ENCODE peak calls at places on chromosomes 5 and 9, in ten cellular contexts. Z is ovary; V is GM13977; X is GM13976; J is CD4-positive, alpha-beta T cell; O is H1; Q is NB4; Y is prostate gland; L is A549; F is natural killer cell. R is an unnamed sample.

GRCh38 chr5:82517544-82517943 is 239.4 kb upstream of the RPS23 start:
- DNase-seq in J (no peak), V (no peak), L (no peak), Z (no peak), Y (no peak), O (no peak), X (no peak), Q (no peak), F (no peak), R (no peak)

GRCh38 chr5:73119492-73120157 is 750 bp upstream of the TMEM171 start:
- DNase-seq in Z (no peak), J (no peak), Y (no peak), L (no peak), F (no peak), O (peak; percentile 74), X (no peak), Q (no peak), V (no peak), R (no peak)

GRCh38 chr9:35415769-35416427 is 74.0 kb upstream of the RUSC2 start:
- DNase-seq in Y (no peak), Z (no peak), J (no peak), L (no peak), F (no peak), Q (peak; percentile 21), V (no peak), O (peak; percentile 52), X (no peak), R (no peak)

GRCh38 chr5:66406761-66407289 is 189.4 kb upstream of the MAST4 start:
- DNase-seq in Q (no peak), Z (no peak), O (no peak), J (no peak), X (no peak), F (no peak), Y (no peak), L (no peak), V (no peak), R (no peak)

GRCh38 chr5:158514353-158514960 is 585.3 kb downstream of the EBF1 start:
- DNase-seq in O (no peak), J (no peak), F (no peak), Z (no peak), Q (no peak), L (no peak), V (no peak), X (no peak), Y (no peak), R (no peak)

GRCh38 chr5:9653811-9654210 is 23.7 kb upstream of the TAS2R1 start:
- DNase-seq in Z (no peak), F (no peak), Y (peak; percentile 8), O (no peak), X (peak; percentile 19), V (peak; percentile 40), L (no peak), Q (no peak), J (no peak), R (no peak)

GRCh38 chr5:55868846-55869245 is 17.7 kb downstream of the IL31RA start:
- DNase-seq in X (no peak), F (no peak), J (no peak), L (peak; percentile 79), V (no peak), Y (no peak), Z (no peak), O (no peak), Q (peak; percentile 94), R (no peak)

GRCh38 chr5:157606046-157606445 is 30.5 kb upstream of the ADAM19 start:
- DNase-seq in L (no peak), O (no peak), X (no peak), F (no peak), Q (no peak), V (no peak), Y (no peak), J (no peak), Z (no peak), R (no peak)

GRCh38 chr5:78056053-78056452 is 238.4 kb downstream of the AP3B1 start:
- DNase-seq in J (no peak), Y (no peak), L (no peak), Q (no peak), Z (no peak), V (no peak), X (no peak), O (no peak), F (no peak), R (no peak)

GRCh38 chr5:132260714-132261615 is 3.5 kb downstream of the PDLIM4 start:
- DNase-seq in X (peak; percentile 54), Y (no peak), Q (peak; percentile 73), J (no peak), V (no peak), O (peak; percentile 23), L (no peak), F (no peak), Z (peak; percentile 63), R (no peak)

GRCh38 chr5:156396063-156396829 is 69.3 kb downstream of the SGCD start:
- DNase-seq in V (no peak), L (no peak), O (no peak), J (no peak), F (no peak), X (no peak), Y (no peak), Q (no peak), Z (no peak), R (no peak)

GRCh38 chr5:2149196-2149541 is 266.4 kb upstream of the IRX4 start:
- DNase-seq in Y (no peak), L (peak; percentile 23), F (no peak), V (no peak), O (no peak), J (no peak), Q (no peak), Z (no peak), X (no peak), R (no peak)

GRCh38 chr9:87670572-87671264 is 55.2 kb upstream of the CTSL start:
- DNase-seq in Y (no peak), F (no peak), V (no peak), Z (no peak), Q (no peak), O (no peak), X (no peak), J (no peak), L (no peak), R (no peak)

DNA sequence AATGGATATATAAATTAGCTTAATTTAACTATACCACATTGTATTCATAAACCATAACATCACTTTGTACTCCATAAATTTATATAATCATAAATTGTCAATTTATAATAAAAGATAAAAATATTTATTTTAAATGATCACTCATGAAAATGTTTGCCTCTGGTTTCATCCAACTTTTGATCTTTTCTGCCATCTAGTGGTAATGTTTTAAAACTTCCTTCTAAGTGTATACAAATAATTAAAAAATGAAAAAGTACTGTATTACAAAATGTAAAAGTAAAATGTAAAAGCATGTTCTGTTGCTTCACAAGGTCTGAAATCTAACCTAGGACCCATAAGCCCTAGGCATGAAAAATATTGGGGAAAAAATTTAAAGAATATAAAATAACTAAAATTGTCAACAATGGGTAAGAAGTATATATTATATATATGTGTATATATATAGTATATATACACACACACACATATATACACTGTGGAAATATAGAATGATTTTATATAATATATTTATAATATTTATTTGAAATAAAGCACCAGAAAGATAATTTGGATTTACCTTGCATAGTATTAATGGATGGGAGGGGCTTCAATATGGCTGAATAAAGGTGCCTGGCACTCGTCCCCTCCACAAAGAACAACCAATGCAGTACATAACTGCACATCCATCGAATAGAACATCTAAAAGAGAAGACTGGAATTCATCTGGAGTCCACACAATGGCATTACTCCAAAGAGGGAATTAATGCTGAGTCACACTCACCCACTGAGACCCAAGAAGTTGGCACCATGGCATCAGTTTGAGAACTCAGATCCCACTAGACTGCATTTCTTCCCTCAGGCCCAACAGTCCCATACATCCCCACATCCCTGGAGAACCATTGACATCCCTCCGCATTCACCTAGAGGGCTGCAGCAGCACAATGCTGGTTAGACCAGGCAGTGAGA is 32.5 kb downstream of the ANXA1 start:
- DNase-seq in Y (no peak), Q (peak; percentile 47), X (peak; percentile 13), O (no peak), F (no peak), Z (no peak), V (peak; percentile 7), J (no peak), L (no peak), R (no peak)
- TF ChIP-seq CTCF in Y (peak; percentile 56), Q (no peak), X (no peak), O (peak; percentile 31), F (peak; percentile 86), Z (peak; percentile 33), V (peak; percentile 27), J (peak; percentile 78), L (peak; percentile 66), R (peak; percentile 77)

DNA sequence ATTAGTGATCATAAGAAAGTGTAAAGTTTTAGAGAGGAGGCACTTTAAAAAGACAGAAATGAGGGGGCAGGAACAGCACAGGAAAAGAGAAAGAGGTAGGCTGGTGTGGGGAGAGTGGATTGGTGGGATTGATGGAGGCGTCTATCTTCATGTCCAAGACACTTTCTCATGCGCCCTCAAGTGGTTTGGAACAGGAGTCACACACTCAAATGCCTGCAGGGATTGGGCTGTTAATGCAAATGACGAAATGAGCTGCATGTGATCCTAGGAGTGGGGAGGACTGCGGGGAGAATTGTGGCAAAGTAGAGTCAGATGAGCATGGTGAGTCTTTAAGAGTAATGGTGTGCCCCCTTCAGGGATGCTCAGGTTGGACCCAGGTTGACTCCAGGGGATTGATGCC is 5.5 kb downstream of the SLC36A3 start:
- DNase-seq in J (no peak), F (no peak), Q (peak; percentile 54), Z (no peak), V (no peak), X (no peak), L (peak; percentile 79), Y (no peak), O (no peak), R (no peak)
- TF ChIP-seq CTCF in J (no peak), F (no peak), Q (peak; percentile 24), Z (no peak), V (no peak), X (no peak), L (peak; percentile 45), Y (peak; percentile 31), O (peak; percentile 48), R (peak; percentile 42)

GRCh38 chr5:27978322-27978721 is 939.9 kb upstream of the CDH9 start:
- DNase-seq in L (no peak), V (no peak), O (no peak), J (no peak), Y (no peak), Q (no peak), F (no peak), Z (no peak), X (no peak), R (no peak)
- TF ChIP-seq CTCF in L (no peak), V (no peak), O (no peak), J (no peak), Y (no peak), Q (no peak), F (no peak), Z (no peak), X (no peak), R (no peak)

GRCh38 chr5:133746834-133747233 is 134.5 kb upstream of the FSTL4 start:
- DNase-seq in Q (peak; percentile 18), X (peak; percentile 21), Y (no peak), V (no peak), L (peak; percentile 41), J (peak; percentile 15), Z (no peak), F (no peak), O (peak; percentile 67), R (no peak)
- TF ChIP-seq CTCF in Q (peak; percentile 58), X (peak; percentile 13), Y (no peak), V (peak; percentile 34), L (no peak), J (no peak), Z (no peak), F (no peak), O (peak; percentile 43), R (peak; percentile 46)

R was measured in progenitor cell of endocrine pancreas.